ENCODE peak calls at places on chromosome 14, in seven cellular contexts. K, H, G, M, L, O and C are unnamed samples.

GRCh38 chr14:60621386-60621785 is 27.9 kb downstream of the SIX1 start:
- DNase-seq in H (no peak), O (no peak), K (no peak), M (no peak), L (no peak), G (no peak), C (no peak)

GRCh38 chr14:24806061-24806678 is 172.2 kb upstream of the GZMB start:
- DNase-seq in G (peak; percentile 85), M (peak; percentile 17), H (peak; percentile 92), O (peak; percentile 83), L (peak; percentile 16), K (peak; percentile 74), C (no peak)

GRCh38 chr14:72503696-72504368 is 390.1 kb downstream of the DPF3 start:
- DNase-seq in H (no peak), O (no peak), G (no peak), L (no peak), K (no peak), M (no peak), C (no peak)

GRCh38 chr14:36665887-36666415 is 4.3 kb downstream of the PAX9 start:
- DNase-seq in L (no peak), K (no peak), G (no peak), M (no peak), H (no peak), O (no peak), C (no peak)

GRCh38 chr14:87334997-87335675 is 657.8 kb downstream of the GALC start:
- DNase-seq in G (no peak), H (no peak), L (no peak), K (no peak), O (no peak), M (no peak), C (no peak)

GRCh38 chr14:80784824-80785223 is 156.7 kb downstream of the CEP128 start:
- DNase-seq in G (no peak), K (no peak), O (peak; percentile 13), L (no peak), M (no peak), H (no peak), C (no peak)

GRCh38 chr14:72801381-72801812 is 92.5 kb downstream of the DPF3 start:
- DNase-seq in M (peak; percentile 36), L (no peak), O (no peak), G (no peak), K (no peak), H (no peak), C (no peak)

GRCh38 chr14:21308132-21308478 is 28.2 kb downstream of the RPGRIP1 start:
- DNase-seq in H (no peak), M (no peak), K (no peak), L (no peak), O (no peak), G (no peak), C (no peak)

GRCh38 chr14:31206536-31207286 is 882 bp downstream of the HECTD1 start:
- DNase-seq in O (peak; percentile 17), G (peak; percentile 50), L (no peak), K (peak; percentile 71), M (no peak), H (no peak), C (peak; percentile 36)

GRCh38 chr14:103122578-103123127 is 608 bp upstream of the TNFAIP2 start:
- DNase-seq in O (no peak), M (no peak), K (no peak), H (no peak), G (no peak), L (no peak), C (peak; percentile 56)

GRCh38 chr14:23114669-23115491 is 4.2 kb downstream of the CEBPE start:
- DNase-seq in G (no peak), H (no peak), L (no peak), M (peak; percentile 79), K (peak; percentile 58), O (no peak), C (no peak)

GRCh38 chr14:79468491-79468890 is 742.8 kb downstream of the DIO2 start:
- DNase-seq in K (no peak), O (no peak), L (no peak), H (no peak), G (no peak), M (no peak), C (no peak)

GRCh38 chr14:78595797-78596196 is 425.6 kb downstream of the NRXN3 start:
- DNase-seq in H (no peak), K (no peak), G (no peak), O (no peak), L (no peak), M (no peak), C (no peak)

DNA sequence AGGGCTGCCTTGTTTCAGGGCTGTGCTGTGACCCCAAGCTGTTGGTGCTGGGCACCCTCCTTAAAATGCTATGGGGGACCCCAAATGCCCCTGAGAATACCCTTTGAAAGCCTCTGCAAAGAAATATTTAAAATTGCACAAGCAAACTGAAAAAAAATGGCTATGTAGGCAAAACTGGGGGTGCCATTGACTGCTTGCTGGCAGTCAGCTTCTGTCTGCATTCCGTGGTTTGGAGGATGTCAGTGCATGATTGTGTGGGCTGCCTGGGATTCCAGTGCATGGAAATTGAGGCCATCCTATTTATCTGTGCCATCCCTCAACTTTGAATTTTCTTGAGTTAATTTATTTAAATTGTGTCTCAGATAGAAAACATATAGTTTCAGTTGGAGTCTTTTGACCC is 113.7 kb upstream of the RTL1 start:
- DNase-seq in K (no peak), L (no peak), O (no peak), H (no peak), M (no peak), G (no peak), C (no peak)
- TF ChIP-seq CTCF in K (no peak), L (no peak), O (no peak), H (no peak), M (no peak), G (no peak), C (no peak)

GRCh38 chr14:69580009-69580577 is 5.4 kb upstream of the CCDC177 start:
- DNase-seq in G (peak; percentile 30), O (no peak), K (no peak), L (no peak), H (no peak), M (peak; percentile 60), C (peak; percentile 25)
- TF ChIP-seq EP300 in G (no peak), O (no peak), K (no peak), L (no peak), H (no peak), M (no peak), C (no peak)

DNA sequence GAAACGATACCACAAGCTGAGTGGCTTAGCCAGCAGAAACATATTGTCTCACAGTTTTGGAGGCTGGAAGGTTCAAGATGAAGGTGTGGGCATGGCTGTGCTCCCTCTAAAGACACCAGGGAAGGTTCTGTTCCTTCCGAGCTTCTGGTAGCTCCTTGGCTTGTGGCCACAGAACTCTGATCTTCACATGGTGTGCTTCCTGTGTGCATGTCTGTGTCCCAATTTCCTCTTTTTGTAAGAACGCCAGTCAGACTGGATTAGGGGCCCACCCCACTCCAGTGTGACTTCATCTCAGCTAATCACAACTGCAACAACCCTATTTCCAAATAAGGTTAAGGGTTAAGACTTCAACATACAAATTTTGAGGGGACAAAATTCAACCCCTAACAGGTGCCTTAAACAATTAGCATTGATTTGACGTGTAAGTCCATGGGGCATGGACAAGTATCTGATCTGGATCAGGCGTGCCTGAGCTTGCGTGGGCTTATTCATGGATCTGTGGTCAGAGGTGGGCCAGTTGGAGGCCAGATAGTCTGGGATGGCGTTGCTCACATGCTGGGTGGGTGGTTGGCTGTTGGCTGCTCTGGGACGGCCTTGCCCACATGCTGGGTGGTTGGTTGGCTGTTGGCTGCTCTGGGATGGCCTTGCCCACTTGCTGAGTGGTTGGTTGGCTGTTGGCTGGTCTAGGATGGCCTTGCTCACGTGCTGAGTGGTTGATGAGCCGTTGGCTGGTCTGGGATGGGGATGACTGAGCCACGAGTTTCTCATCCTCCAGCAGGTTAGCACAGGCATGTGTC is 88.5 kb downstream of the LGMN start:
- DNase-seq in L (no peak), H (no peak), O (peak; percentile 78), K (no peak), G (no peak), M (no peak), C (no peak)
- H3K4me1 ChIP-seq in L (peaks cover 20% of the 10 kb centered on the region), H (peaks cover 38% of the 10 kb centered on the region), O (peaks cover 4% of the 10 kb centered on the region), K (no peaks in the 10 kb centered on the region), G (no peaks in the 10 kb centered on the region), M (no peaks in the 10 kb centered on the region), C (no peaks in the 10 kb centered on the region)

GRCh38 chr14:89202413-89202812 is 214.6 kb downstream of the FOXN3 start:
- DNase-seq in M (no peak), O (no peak), H (no peak), G (no peak), L (no peak), K (no peak), C (no peak)

GRCh38 chr14:89205137-89205740 is 211.8 kb downstream of the FOXN3 start:
- DNase-seq in M (no peak), O (no peak), L (no peak), K (no peak), H (no peak), G (no peak), C (no peak)

GRCh38 chr14:89206426-89206825 is 210.6 kb downstream of the FOXN3 start:
- DNase-seq in O (no peak), M (no peak), H (no peak), L (no peak), K (no peak), G (no peak), C (no peak)

GRCh38 chr14:89212386-89213235 is 204.4 kb downstream of the FOXN3 start:
- DNase-seq in L (no peak), G (no peak), M (no peak), K (no peak), O (no peak), H (no peak), C (no peak)

DNA sequence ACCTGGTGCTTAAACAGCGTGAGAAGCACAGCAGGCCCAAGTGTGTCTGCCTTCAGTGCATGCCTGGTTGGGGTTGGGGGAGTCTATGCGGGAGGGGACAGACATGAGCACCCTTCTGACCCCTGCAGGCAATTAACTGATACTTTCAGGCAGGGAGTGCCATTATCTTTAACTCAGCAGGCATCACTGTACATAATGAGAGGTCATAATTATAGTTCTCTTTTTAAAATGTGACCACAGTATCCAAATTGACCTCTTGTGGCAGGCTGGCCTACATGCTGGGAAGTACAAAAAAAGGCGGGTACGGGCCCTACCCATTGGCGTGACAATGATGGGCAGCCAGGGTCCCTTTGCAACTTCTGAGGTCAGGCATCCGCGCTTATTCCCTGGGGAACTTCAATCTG is 209.1 kb downstream of the FOXN3 start:
- DNase-seq in M (no peak), G (no peak), H (no peak), O (no peak), L (peak; percentile 17), K (no peak), C (no peak)
- TF ChIP-seq CTCF in M (no peak), G (no peak), H (no peak), O (no peak), L (no peak), K (no peak), C (no peak)

GRCh38 chr14:50045039-50045711 is 71.2 kb downstream of the VCPKMT start:
- DNase-seq in M (no peak), K (peak; percentile 91), L (peak; percentile 54), O (peak; percentile 67), G (peak; percentile 87), H (peak; percentile 94), C (no peak)
- TF ChIP-seq EP300 in M (no peak), K (peak; percentile 30), L (no peak), O (no peak), G (no peak), H (no peak), C (no peak)